ENCODE peak calls at places on chromosomes 13 and 19, in five cellular contexts. G is body of pancreas, Q is right atrium auricular region, A is foreskin fibroblast, D is lower lobe of right lung. E is an unnamed sample.

GRCh38 chr13:39091586-39091985 is 53.3 kb downstream of the NHLRC3 start:
- DNase-seq in Q (no peak), G (no peak), D (no peak), A (no peak), E (no peak)

GRCh38 chr13:113559901-113560644 is 24.5 kb upstream of the TFDP1 start:
- DNase-seq in D (peak; percentile 27), G (no peak), Q (peak; percentile 32), A (no peak), E (no peak)

GRCh38 chr19:41871573-41872383 is 5.3 kb upstream of the CD79A start:
- DNase-seq in D (peak; percentile 62), A (no peak), G (no peak), Q (no peak), E (peak; percentile 93)

GRCh38 chr19:14563989-14564650 is 7.7 kb downstream of the NDUFB7 start:
- DNase-seq in G (no peak), D (no peak), A (no peak), Q (no peak), E (peak; percentile 76)

GRCh38 chr19:45752639-45753038 is 16.4 kb downstream of the SIX5 start:
- DNase-seq in D (no peak), G (no peak), Q (no peak), A (no peak), E (no peak)

GRCh38 chr19:14048439-14049153 is 13.3 kb downstream of the PALM3 start:
- DNase-seq in G (peak; percentile 57), Q (no peak), D (peak; percentile 72), A (peak; percentile 41), E (peak; percentile 54)

GRCh38 chr13:97140611-97141010 is 81.5 kb upstream of the MBNL2 start:
- DNase-seq in A (peak; percentile 54), D (no peak), Q (no peak), G (no peak), E (no peak)

GRCh38 chr19:13843104-13843921 is 33.6 kb upstream of the NANOS3 start:
- DNase-seq in G (peak; percentile 45), D (no peak), Q (no peak), A (peak; percentile 81), E (no peak)

GRCh38 chr13:94759120-94759728 is 46.9 kb upstream of the SOX21 start:
- DNase-seq in G (no peak), Q (no peak), A (no peak), D (no peak), E (no peak)

GRCh38 chr13:113119166-113119821 is 3.3 kb upstream of the F10 start:
- DNase-seq in G (no peak), A (no peak), D (no peak), Q (no peak), E (no peak)

GRCh38 chr19:13270514-13271105 is 120.4 kb downstream of the IER2 start:
- DNase-seq in D (no peak), Q (no peak), A (no peak), G (no peak), E (no peak)

GRCh38 chr13:86563308-86563707 is 764.1 kb upstream of the SLITRK6 start:
- DNase-seq in D (no peak), G (no peak), A (no peak), Q (no peak), E (no peak)

GRCh38 chr19:31562916-31563626 is 213.8 kb upstream of the TSHZ3 start:
- DNase-seq in D (no peak), A (no peak), G (no peak), Q (peak; percentile 21), E (no peak)

DNA sequence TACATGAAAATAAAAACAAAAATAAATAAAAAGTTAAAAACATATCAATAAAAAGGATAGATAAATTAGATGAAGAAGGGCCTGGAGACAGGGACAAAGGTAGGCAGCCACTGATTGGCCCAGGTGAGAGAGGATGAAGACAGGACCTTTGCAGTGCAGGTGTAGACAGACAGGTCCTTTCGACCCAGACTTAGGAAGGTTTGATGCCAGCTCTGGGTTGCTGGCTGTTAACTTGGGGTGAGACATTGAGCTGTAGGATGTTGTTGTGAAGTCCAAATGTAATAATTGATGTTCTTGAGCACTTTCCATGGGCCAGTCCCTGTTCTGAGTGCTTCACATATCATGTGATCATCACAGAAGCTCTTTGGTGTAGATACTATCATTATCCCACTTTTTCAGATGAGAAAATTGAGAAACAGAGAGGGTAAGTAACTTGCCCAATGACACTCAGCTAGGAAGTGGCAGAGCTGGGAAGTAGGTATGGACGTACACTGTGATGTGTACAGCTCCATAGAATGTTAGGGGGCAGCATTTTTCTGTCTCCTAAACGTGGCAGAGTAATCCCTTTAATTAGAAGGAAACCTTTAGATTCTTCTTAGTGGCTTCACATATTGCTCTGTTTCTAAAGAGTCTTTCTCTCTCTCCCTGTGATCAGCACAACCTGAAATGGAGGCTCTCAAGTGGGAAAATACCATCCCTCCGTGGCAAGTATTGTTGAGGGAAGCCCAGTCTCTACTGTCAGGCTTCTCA is 76.0 kb upstream of the STK24 start:
- DNase-seq in A (no peak), D (no peak), G (peak; percentile 5), Q (no peak), E (no peak)
- H3K4me3 ChIP-seq in A (no peak overlapping the region), D (no peak overlapping the region), G (no peak overlapping the region), Q (no peak overlapping the region), E (no peak overlapping the region)

GRCh38 chr19:56174086-56174485 is 1.7 kb upstream of the GALP start:
- DNase-seq in A (no peak), G (no peak), Q (no peak), D (no peak), E (no peak)

GRCh38 chr19:56167064-56167578 is 8.7 kb upstream of the GALP start:
- DNase-seq in A (no peak), D (no peak), Q (no peak), G (no peak), E (no peak)

GRCh38 chr19:56174550-56174949 is 1.3 kb upstream of the GALP start:
- DNase-seq in Q (no peak), A (no peak), D (no peak), G (no peak), E (no peak)

DNA sequence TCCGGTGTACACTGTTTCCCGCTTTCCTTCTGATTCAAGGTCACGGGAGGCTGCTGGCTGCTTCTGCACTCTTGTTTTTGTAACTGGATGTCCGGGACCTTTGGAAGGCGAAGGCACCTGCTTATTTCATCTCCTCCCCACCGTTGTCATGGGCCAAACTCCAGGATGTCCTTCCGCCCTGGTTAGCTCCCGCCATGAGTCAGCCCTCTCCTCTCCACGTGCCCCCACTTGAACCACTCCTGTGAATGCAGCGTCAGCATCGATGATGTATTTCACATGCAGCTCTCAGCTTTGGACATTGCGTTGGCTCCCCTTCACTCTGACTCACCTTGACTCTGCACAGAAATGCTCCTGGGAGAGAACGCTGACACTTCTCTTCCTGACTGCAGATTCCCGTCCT is 5.5 kb upstream of the GALP start:
- DNase-seq in Q (peak; percentile 59), D (peak; percentile 82), A (no peak), G (peak; percentile 60), E (no peak)
- TF ChIP-seq CTCF in Q (no peak), D (no peak), A (no peak), G (no peak), E (no peak)

GRCh38 chr13:42255854-42256253 is 16.1 kb upstream of the AKAP11 start:
- DNase-seq in Q (no peak), A (no peak), D (no peak), G (no peak), E (no peak)

GRCh38 chr13:42258747-42259146 is 13.2 kb upstream of the AKAP11 start:
- DNase-seq in G (no peak), A (no peak), D (no peak), Q (no peak), E (no peak)

GRCh38 chr13:42260885-42261654 is 10.9 kb upstream of the AKAP11 start:
- DNase-seq in G (no peak), D (no peak), Q (no peak), A (no peak), E (no peak)

DNA sequence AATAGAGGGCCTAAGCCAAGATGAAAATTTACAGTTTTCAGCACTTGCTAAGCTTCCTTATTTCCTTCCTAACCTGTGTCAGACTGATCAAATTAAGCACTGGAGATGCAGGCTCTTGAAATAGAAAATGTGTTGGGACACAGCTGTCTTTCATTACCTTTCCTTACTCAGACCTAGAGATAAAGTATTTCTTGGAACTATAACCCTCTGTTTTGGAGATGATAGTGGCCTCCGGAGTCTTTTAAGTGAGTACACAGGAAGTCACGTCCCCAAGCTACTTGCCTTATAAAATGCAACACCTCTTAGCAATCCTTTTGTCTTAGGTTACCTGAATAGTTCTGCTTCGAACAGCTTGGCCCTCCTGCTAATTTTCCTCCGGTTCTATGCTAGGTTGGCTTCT is 12.4 kb upstream of the AKAP11 start:
- DNase-seq in Q (no peak), G (no peak), D (no peak), A (peak; percentile 60), E (no peak)
- H3K4me3 ChIP-seq in Q (no peak overlapping the region), G (no peak overlapping the region), D (no peak overlapping the region), A (no peak overlapping the region), E (no peak overlapping the region)

GRCh38 chr13:32031815-32032345 is 306 bp downstream of the FRY start:
- DNase-seq in D (no peak), Q (no peak), G (no peak), A (peak; percentile 20), E (no peak)

GRCh38 chr13:32033744-32034143 is 2.2 kb downstream of the FRY start:
- DNase-seq in G (no peak), A (no peak), Q (no peak), D (no peak), E (no peak)

GRCh38 chr13:32032780-32033179 is 1.2 kb downstream of the FRY start:
- DNase-seq in Q (no peak), G (no peak), A (no peak), D (no peak), E (no peak)

GRCh38 chr13:32029684-32030083 is 1.9 kb upstream of the FRY start:
- DNase-seq in A (no peak), Q (no peak), D (no peak), G (no peak), E (no peak)

GRCh38 chr13:32031025-32031814 is at the start of gene FRY:
- DNase-seq in Q (peak; percentile 69), A (peak; percentile 76), G (peak; percentile 40), D (peak; percentile 81), E (peak; percentile 69)
- TF ChIP-seq CTCF in Q (peak; percentile 10), A (peak; percentile 13), G (no peak), D (no peak), E (peak; percentile 5)